ENCODE peak calls at places on chromosomes 13 and 19, in eight cellular contexts. K, L, U, T, S, F, A and O are unnamed samples.

GRCh38 chr13:84983321-84983720 is 815.9 kb downstream of the SLITRK6 start:
- DNase-seq in A (no peak), S (no peak), U (no peak), F (no peak), K (no peak), T (no peak), L (no peak), O (no peak)

GRCh38 chr13:61508936-61509335 is 93.3 kb upstream of the PCDH20 start:
- DNase-seq in K (no peak), S (no peak), L (no peak), A (no peak), F (no peak), U (no peak), T (no peak), O (no peak)

GRCh38 chr19:17346109-17346671 is 8.8 kb downstream of the GTPBP3 start:
- DNase-seq in T (peak; percentile 64), F (peak; percentile 89), U (peak; percentile 90), L (peak; percentile 66), K (peak; percentile 54), A (peak; percentile 64), S (peak; percentile 38), O (no peak)

GRCh38 chr13:112213467-112214245 is 146.7 kb downstream of the SOX1 start:
- DNase-seq in L (no peak), F (no peak), T (peak; percentile 36), S (no peak), K (peak; percentile 54), U (no peak), A (no peak), O (no peak)

GRCh38 chr13:19685034-19685433 is 51.6 kb downstream of the MPHOSPH8 start:
- DNase-seq in A (no peak), K (no peak), T (no peak), F (no peak), U (no peak), S (no peak), L (no peak), O (no peak)

GRCh38 chr19:34831714-34832113 is 58.7 kb upstream of the ZNF599 start:
- DNase-seq in T (no peak), U (no peak), F (no peak), L (no peak), S (no peak), A (no peak), K (no peak), O (no peak)

GRCh38 chr13:35309711-35310110 is 166.8 kb downstream of the MAB21L1 start:
- DNase-seq in L (no peak), A (no peak), K (no peak), F (no peak), T (no peak), U (no peak), S (no peak), O (no peak)

GRCh38 chr19:4327252-4327876 is 11.3 kb downstream of the STAP2 start:
- DNase-seq in S (no peak), A (peak; percentile 32), T (no peak), U (peak; percentile 61), K (no peak), L (peak; percentile 56), F (peak; percentile 92), O (peak; percentile 89)

GRCh38 chr13:109989155-109989554 is 202.8 kb upstream of the IRS2 start:
- DNase-seq in F (no peak), S (peak; percentile 41), A (peak; percentile 75), K (no peak), U (no peak), T (no peak), L (no peak), O (no peak)

GRCh38 chr19:50232600-50232999 is 29.2 kb downstream of the MYH14 start:
- DNase-seq in A (no peak), K (no peak), T (no peak), L (no peak), U (no peak), F (no peak), S (no peak), O (no peak)

GRCh38 chr19:21697171-21697570 is 70.2 kb downstream of the ZNF100 start:
- DNase-seq in A (no peak), K (no peak), F (no peak), L (no peak), S (no peak), U (no peak), T (no peak), O (no peak)

GRCh38 chr19:18762125-18763023 is 28.7 kb downstream of the COMP start:
- DNase-seq in T (peak; percentile 96), L (peak; percentile 51), U (no peak), K (peak; percentile 76), F (no peak), A (peak; percentile 64), S (no peak), O (no peak)

GRCh38 chr19:51422053-51422448 is 4.6 kb upstream of the SIGLEC10 start:
- DNase-seq in A (peak; percentile 66), L (peak; percentile 56), K (peak; percentile 79), T (no peak), S (peak; percentile 38), F (peak; percentile 99), U (peak; percentile 98), O (peak; percentile 72)

GRCh38 chr13:101127741-101128353 is 288.5 kb downstream of the NALCN start:
- DNase-seq in T (peak; percentile 40), L (no peak), F (peak; percentile 30), K (peak; percentile 41), U (no peak), A (peak; percentile 72), S (peak; percentile 37), O (peak; percentile 44)

GRCh38 chr13:111270126-111270525 is 50.3 kb upstream of the TEX29 start:
- DNase-seq in A (peak; percentile 20), L (no peak), F (no peak), S (no peak), U (no peak), T (no peak), K (no peak), O (no peak)